ENCODE peak calls at places on chromosomes 12 and 14, in four cellular contexts. B is HEK293T, M is HepG2, R is K562. W is an unnamed sample.

GRCh38 chr14:44945264-44945663 is 16.5 kb downstream of the KLHL28 start:
- DNase-seq in B (no peak), M (no peak), R (no peak), W (no peak)

GRCh38 chr14:61186341-61186740 is 94.8 kb downstream of the TMEM30B start:
- DNase-seq in B (no peak), R (no peak), M (no peak), W (no peak)

GRCh38 chr12:115354007-115354452 is 670.1 kb upstream of the TBX3 start:
- DNase-seq in B (no peak), R (peak), M (peak), W (no peak)

GRCh38 chr12:28872654-28873268 is 276.3 kb upstream of the FAR2 start:
- DNase-seq in B (peak), R (peak), M (peak), W (peak)

GRCh38 chr14:87254331-87254730 is 738.7 kb downstream of the GALC start:
- DNase-seq in M (no peak), R (no peak), B (no peak), W (no peak)

GRCh38 chr12:905273-906076 is 44.0 kb downstream of the RAD52 start:
- DNase-seq in R (no peak), M (no peak), B (no peak), W (no peak)

GRCh38 chr14:101219896-101220703 is 316.6 kb upstream of the RTL1 start:
- DNase-seq in R (no peak), M (no peak), B (no peak), W (no peak)

GRCh38 chr14:91281346-91281745 is 36.8 kb upstream of the GPR68 start:
- DNase-seq in M (no peak), R (no peak), B (no peak), W (no peak)

GRCh38 chr14:99564256-99564902 is 39.6 kb downstream of the CCDC85C start:
- DNase-seq in B (no peak), M (peak), R (no peak), W (no peak)

GRCh38 chr12:526089-526488 is 66.3 kb downstream of the B4GALNT3 start:
- DNase-seq in B (no peak), M (no peak), R (no peak), W (no peak)

GRCh38 chr12:26187429-26187828 is 7.9 kb upstream of the SSPN start:
- DNase-seq in R (peak), M (peak), B (no peak), W (no peak)

GRCh38 chr12:26187014-26187413 is 8.4 kb upstream of the SSPN start:
- DNase-seq in B (no peak), M (no peak), R (no peak), W (no peak)

GRCh38 chr12:26185532-26186320 is 9.6 kb upstream of the SSPN start:
- DNase-seq in R (no peak), B (no peak), M (no peak), W (no peak)

GRCh38 chr12:26188132-26188531 is 7.2 kb upstream of the SSPN start:
- DNase-seq in R (no peak), M (no peak), B (no peak), W (no peak)

DNA sequence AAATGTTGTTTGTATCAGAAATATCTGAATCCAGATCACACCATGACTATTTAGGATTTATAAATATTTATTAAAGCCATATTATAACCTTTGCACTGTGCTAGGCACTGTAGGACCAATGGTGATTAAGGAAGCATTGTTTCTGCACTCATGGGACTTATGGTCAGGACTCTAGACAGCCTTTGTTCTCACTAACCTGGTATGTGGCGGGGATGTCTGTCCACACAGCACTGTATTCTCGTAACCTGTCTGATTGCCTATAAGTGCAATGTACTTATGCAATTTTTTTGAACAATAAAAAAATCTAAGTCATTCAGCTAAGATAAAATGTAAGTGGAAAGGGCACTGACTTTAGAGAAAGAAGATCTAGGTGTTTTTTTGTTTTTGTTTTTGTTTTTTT is 6.7 kb upstream of the SSPN start:
- DNase-seq in M (no peak), R (no peak), B (no peak), W (no peak)
- TF ChIP-seq ELF4 in M (no peak), R (no peak), B (no peak), W (no peak)

GRCh38 chr12:65673291-65673690 is 151.0 kb upstream of the HMGA2 start:
- DNase-seq in M (no peak), B (no peak), R (no peak), W (no peak)

GRCh38 chr12:65667932-65668331 is 156.4 kb upstream of the HMGA2 start:
- DNase-seq in R (no peak), M (no peak), B (no peak), W (no peak)

GRCh38 chr12:65672441-65672840 is 151.8 kb upstream of the HMGA2 start:
- DNase-seq in B (no peak), M (no peak), R (no peak), W (no peak)

GRCh38 chr12:65668981-65669695 is 155.1 kb upstream of the HMGA2 start:
- DNase-seq in R (peak), B (no peak), M (no peak), W (no peak)

GRCh38 chr12:65670775-65671174 is 153.5 kb upstream of the HMGA2 start:
- DNase-seq in B (no peak), R (peak), M (no peak), W (no peak)
- TF ChIP-seq ELF4 in B (no peak), R (no peak), M (no peak), W (no peak)

GRCh38 chr12:24730461-24730896 is 218.4 kb downstream of the BCAT1 start:
- DNase-seq in M (no peak), R (no peak), B (no peak), W (no peak)
- TF ChIP-seq ELF4 in M (no peak), R (no peak), B (no peak), W (no peak)

DNA sequence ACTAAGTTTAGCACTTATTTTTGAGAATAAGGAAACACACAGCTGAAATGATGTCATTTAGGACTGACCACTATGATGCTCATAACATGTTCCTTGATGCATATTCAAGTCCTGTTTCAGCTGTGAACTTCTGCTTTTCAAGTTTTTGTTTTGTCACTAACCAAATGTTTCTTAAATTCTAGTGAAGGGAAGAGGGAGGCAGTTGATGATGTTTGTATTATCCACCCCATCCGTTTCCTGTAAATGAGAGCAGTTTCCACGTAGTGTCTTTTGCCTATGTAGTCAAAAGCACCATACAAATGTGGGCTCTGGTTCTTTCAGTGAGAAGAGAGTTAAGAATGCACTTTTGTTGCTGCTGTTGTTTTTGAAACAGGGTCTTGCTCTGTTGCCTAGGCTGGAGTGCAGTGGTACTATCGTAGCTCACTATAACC is 491.8 kb downstream of the PCNX1 start:
- DNase-seq in B (no peak), M (no peak), R (no peak), W (no peak)
- TF ChIP-seq ELF4 in B (no peak), M (no peak), R (no peak), W (no peak)

GRCh38 chr12:40693503-40693863 is 1.2 kb downstream of the CNTN1 start:
- DNase-seq in B (peak), M (no peak), R (no peak), W (peak)
- TF ChIP-seq ELF4 in B (no peak), M (no peak), R (no peak), W (no peak)

GRCh38 chr12:53048033-53048779 is 1.7 kb upstream of the TNS2 start:
- DNase-seq in R (no peak), M (peak), B (no peak), W (no peak)
- TF ChIP-seq ELF4 in R (no peak), M (no peak), B (no peak), W (no peak)

DNA sequence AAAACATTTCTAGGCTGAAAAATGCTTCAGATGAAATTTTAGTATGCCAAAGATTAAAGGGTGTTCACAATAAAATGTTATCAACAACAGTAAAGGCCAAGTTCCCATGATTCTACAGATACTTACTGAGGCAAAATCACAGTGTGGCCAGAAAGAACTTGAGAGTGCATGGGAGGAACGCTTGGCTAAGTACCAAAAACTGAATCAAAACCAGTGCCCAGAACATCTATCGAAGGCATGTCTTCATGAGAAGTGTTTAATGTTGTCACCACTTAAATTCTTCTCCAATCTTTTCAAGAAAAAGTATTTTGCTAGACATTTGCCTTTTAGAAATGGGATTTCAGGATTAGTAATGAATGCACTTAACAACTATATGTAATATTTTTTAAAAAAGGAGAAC is 41.5 kb downstream of the KIF21A start:
- DNase-seq in B (no peak), R (no peak), M (no peak), W (no peak)
- TF ChIP-seq ELF4 in B (no peak), R (no peak), M (no peak), W (no peak)

DNA sequence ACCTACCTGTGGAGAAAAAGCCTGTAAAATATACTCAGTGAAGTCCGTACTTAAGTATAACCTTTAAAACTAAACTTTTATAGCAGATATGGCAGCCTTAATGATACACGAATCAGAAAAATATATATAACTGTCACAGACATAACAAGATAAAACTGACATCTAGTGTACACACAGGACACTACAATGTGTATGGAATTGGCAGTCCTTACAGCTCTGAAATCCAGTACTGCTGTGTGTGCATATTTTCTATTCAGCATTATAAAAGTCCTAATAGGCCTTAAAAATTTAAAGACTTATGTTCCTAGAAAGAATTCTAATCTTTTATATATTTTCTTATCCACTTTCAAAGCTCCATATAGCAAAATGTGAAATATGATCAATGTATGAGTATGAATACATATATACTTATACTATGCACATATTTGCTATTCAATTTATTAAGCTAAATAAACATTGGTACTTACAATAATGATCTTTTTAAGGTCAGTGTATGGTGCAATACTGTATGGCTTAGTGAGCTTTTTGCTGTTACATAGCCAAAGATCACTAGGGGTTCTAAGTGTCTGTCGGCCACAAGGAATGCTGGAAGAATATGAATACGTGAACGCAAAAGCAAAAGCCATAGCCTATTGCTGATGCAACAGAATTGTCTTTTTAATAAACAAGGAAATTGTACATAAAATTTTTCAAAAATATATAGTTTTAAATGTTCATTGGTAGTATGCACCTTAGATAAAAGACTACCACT is 69.2 kb downstream of the C2CD5 start:
- DNase-seq in M (no peak), R (no peak), B (no peak), W (no peak)
- TF ChIP-seq ELF4 in M (no peak), R (no peak), B (no peak), W (no peak)

GRCh38 chr14:63155511-63156189 is 48.6 kb upstream of the RHOJ start:
- DNase-seq in R (no peak), M (no peak), B (no peak), W (no peak)
- TF ChIP-seq ELF4 in R (no peak), M (no peak), B (no peak), W (no peak)